ENCODE peak calls at places on chromosomes 7 and 10, in four cellular contexts. One of them, this sample, is unnamed.

GRCh38 chr7:140656548-140657515 is 15.9 kb upstream of the ADCK2 start:
- DNase-seq in T-helper 17 cell: no peak
- DNase-seq in epithelial cell of prostate: peak
- DNase-seq in Right ventricle myocardium superior: no peak
- DNase-seq in this sample: no peak

GRCh38 chr10:120041807-120042545 is 149.4 kb downstream of the SEC23IP start:
- DNase-seq in T-helper 17 cell: no peak
- DNase-seq in epithelial cell of prostate: no peak
- DNase-seq in Right ventricle myocardium superior: no peak
- DNase-seq in this sample: no peak

GRCh38 chr7:158133057-158133456 is 454.6 kb downstream of the PTPRN2 start:
- DNase-seq in epithelial cell of prostate: no peak
- DNase-seq in T-helper 17 cell: no peak
- DNase-seq in Right ventricle myocardium superior: no peak
- DNase-seq in this sample: no peak

GRCh38 chr7:100190059-100190711 is 12.5 kb downstream of the STAG3 start:
- DNase-seq in Right ventricle myocardium superior: no peak
- DNase-seq in epithelial cell of prostate: no peak
- DNase-seq in T-helper 17 cell: no peak
- DNase-seq in this sample: no peak

GRCh38 chr10:43857206-43857952 is 208.7 kb upstream of the ZNF32 start:
- DNase-seq in Right ventricle myocardium superior: peak
- DNase-seq in epithelial cell of prostate: no peak
- DNase-seq in T-helper 17 cell: no peak
- DNase-seq in this sample: no peak

GRCh38 chr10:109892087-109892486 is 31.2 kb downstream of the XPNPEP1 start:
- DNase-seq in epithelial cell of prostate: no peak
- DNase-seq in Right ventricle myocardium superior: no peak
- DNase-seq in T-helper 17 cell: no peak
- DNase-seq in this sample: no peak

GRCh38 chr7:13790611-13791010 is 198.9 kb downstream of the ETV1 start:
- DNase-seq in epithelial cell of prostate: no peak
- DNase-seq in T-helper 17 cell: no peak
- DNase-seq in Right ventricle myocardium superior: no peak
- DNase-seq in this sample: no peak

GRCh38 chr7:99072126-99072525 is 71.8 kb downstream of the SMURF1 start:
- DNase-seq in epithelial cell of prostate: no peak
- DNase-seq in T-helper 17 cell: no peak
- DNase-seq in Right ventricle myocardium superior: no peak
- DNase-seq in this sample: no peak

GRCh38 chr10:131844546-131845084 is 56.2 kb upstream of the PPP2R2D start:
- DNase-seq in epithelial cell of prostate: no peak
- DNase-seq in Right ventricle myocardium superior: no peak
- DNase-seq in T-helper 17 cell: no peak
- DNase-seq in this sample: no peak

GRCh38 chr7:117157121-117157870 is 165.6 kb downstream of the WNT2 start:
- DNase-seq in epithelial cell of prostate: no peak
- DNase-seq in Right ventricle myocardium superior: peak
- DNase-seq in T-helper 17 cell: no peak
- DNase-seq in this sample: no peak

GRCh38 chr10:132973903-132974241 is 31.5 kb upstream of the CFAP46 start:
- DNase-seq in Right ventricle myocardium superior: no peak
- DNase-seq in T-helper 17 cell: no peak
- DNase-seq in epithelial cell of prostate: no peak
- DNase-seq in this sample: no peak

GRCh38 chr7:12800501-12800900 is 113.1 kb downstream of the ARL4A start:
- DNase-seq in Right ventricle myocardium superior: no peak
- DNase-seq in epithelial cell of prostate: no peak
- DNase-seq in T-helper 17 cell: no peak
- DNase-seq in this sample: no peak

GRCh38 chr7:10181996-10182395 is 791.7 kb upstream of the PHF14 start:
- DNase-seq in T-helper 17 cell: no peak
- DNase-seq in Right ventricle myocardium superior: no peak
- DNase-seq in epithelial cell of prostate: no peak
- DNase-seq in this sample: no peak

GRCh38 chr7:40105879-40106473 is 28.4 kb downstream of the MPLKIP start:
- DNase-seq in epithelial cell of prostate: no peak
- DNase-seq in Right ventricle myocardium superior: no peak
- DNase-seq in T-helper 17 cell: no peak
- DNase-seq in this sample: no peak

GRCh38 chr7:29102554-29103151 is 43.7 kb downstream of the CPVL start:
- DNase-seq in epithelial cell of prostate: no peak
- DNase-seq in Right ventricle myocardium superior: peak
- DNase-seq in T-helper 17 cell: peak
- DNase-seq in this sample: no peak

GRCh38 chr10:34494012-34494411 is 321.1 kb downstream of the PARD3 start:
- DNase-seq in epithelial cell of prostate: peak
- DNase-seq in Right ventricle myocardium superior: no peak
- DNase-seq in T-helper 17 cell: no peak
- DNase-seq in this sample: no peak

GRCh38 chr7:158372400-158373302 is 215.0 kb downstream of the PTPRN2 start:
- DNase-seq in Right ventricle myocardium superior: peak
- DNase-seq in T-helper 17 cell: no peak
- DNase-seq in epithelial cell of prostate: no peak
- DNase-seq in this sample: no peak

GRCh38 chr7:120857558-120858298 is at the start of gene TSPAN12:
- DNase-seq in epithelial cell of prostate: no peak
- DNase-seq in T-helper 17 cell: peak
- DNase-seq in Right ventricle myocardium superior: peak
- DNase-seq in this sample: peak

GRCh38 chr7:105766421-105767191 is 109.8 kb downstream of the ATXN7L1 start:
- DNase-seq in epithelial cell of prostate: no peak
- DNase-seq in Right ventricle myocardium superior: no peak
- DNase-seq in T-helper 17 cell: no peak
- DNase-seq in this sample: no peak

GRCh38 chr10:129870926-129871660 is 93.0 kb downstream of the EBF3 start:
- DNase-seq in Right ventricle myocardium superior: no peak
- DNase-seq in T-helper 17 cell: no peak
- DNase-seq in epithelial cell of prostate: peak
- DNase-seq in this sample: no peak

GRCh38 chr7:3560495-3560894 is 259.4 kb downstream of the SDK1 start:
- DNase-seq in Right ventricle myocardium superior: no peak
- DNase-seq in epithelial cell of prostate: no peak
- DNase-seq in T-helper 17 cell: no peak
- DNase-seq in this sample: no peak

GRCh38 chr10:102964713-102965112 is 46.6 kb downstream of the CNNM2 start:
- DNase-seq in T-helper 17 cell: no peak
- DNase-seq in Right ventricle myocardium superior: no peak
- DNase-seq in epithelial cell of prostate: no peak
- DNase-seq in this sample: no peak

GRCh38 chr7:132568962-132569361 is 7.3 kb downstream of the PLXNA4 start:
- DNase-seq in epithelial cell of prostate: no peak
- DNase-seq in T-helper 17 cell: no peak
- DNase-seq in Right ventricle myocardium superior: no peak
- DNase-seq in this sample: no peak

GRCh38 chr10:62693306-62693705 is 111.2 kb upstream of the ADO start:
- DNase-seq in epithelial cell of prostate: no peak
- DNase-seq in Right ventricle myocardium superior: no peak
- DNase-seq in T-helper 17 cell: no peak
- DNase-seq in this sample: no peak

GRCh38 chr7:100434297-100435144 is 1.8 kb downstream of the PPP1R35 start:
- DNase-seq in T-helper 17 cell: no peak
- DNase-seq in epithelial cell of prostate: no peak
- DNase-seq in Right ventricle myocardium superior: no peak
- DNase-seq in this sample: no peak

GRCh38 chr7:33706666-33707194 is 198.6 kb upstream of the BMPER start:
- DNase-seq in Right ventricle myocardium superior: no peak
- DNase-seq in T-helper 17 cell: no peak
- DNase-seq in epithelial cell of prostate: no peak
- DNase-seq in this sample: no peak

GRCh38 chr7:3927446-3928110 is 626.5 kb downstream of the SDK1 start:
- DNase-seq in Right ventricle myocardium superior: no peak
- DNase-seq in T-helper 17 cell: no peak
- DNase-seq in epithelial cell of prostate: no peak
- DNase-seq in this sample: no peak